ENCODE peak calls at places on chromosomes 11 and 22, in five cellular contexts. I is IMR-90, S is H1, N is right cardiac atrium, J is brain microvascular endothelial cell. Y is an unnamed sample.

GRCh38 chr11:44680982-44681597 is 45.7 kb upstream of the TSPAN18 start:
- DNase-seq in I (no peak), S (no peak), N (no peak), J (no peak), Y (no peak)

GRCh38 chr11:2293396-2294339 is 8.1 kb downstream of the C11orf21 start:
- DNase-seq in I (no peak), S (peak), N (no peak), J (no peak), Y (no peak)

GRCh38 chr22:44821741-44822425 is 69.5 kb downstream of the ARHGAP8 start:
- DNase-seq in I (no peak), S (no peak), N (no peak), J (no peak), Y (no peak)

GRCh38 chr11:69357458-69358397 is 63.8 kb downstream of the MYEOV start:
- DNase-seq in I (no peak), S (peak), N (no peak), J (no peak), Y (no peak)

GRCh38 chr11:96154802-96155520 is 188.0 kb downstream of the MAML2 start:
- DNase-seq in I (peak), S (no peak), N (peak), J (peak), Y (no peak)

GRCh38 chr11:115736146-115736545 is 231.9 kb upstream of the CADM1 start:
- DNase-seq in I (no peak), S (no peak), N (no peak), J (no peak), Y (no peak)

GRCh38 chr11:1500466-1501420 is 14.2 kb upstream of the MOB2 start:
- DNase-seq in I (no peak), S (no peak), N (peak), J (no peak), Y (no peak)

GRCh38 chr11:34223021-34223813 is 117.8 kb downstream of the NAT10 start:
- DNase-seq in I (peak), S (no peak), N (peak), J (peak), Y (no peak)

GRCh38 chr11:35919244-35919643 is 24.6 kb upstream of the LDLRAD3 start:
- DNase-seq in I (peak), S (no peak), N (no peak), J (no peak), Y (no peak)

GRCh38 chr22:50148991-50149721 is 21.4 kb upstream of the PANX2 start:
- DNase-seq in I (peak), S (peak), N (no peak), J (peak), Y (peak)

GRCh38 chr22:49810363-49811013 is 17.2 kb downstream of the BRD1 start:
- DNase-seq in I (peak), S (no peak), N (no peak), J (no peak), Y (no peak)

GRCh38 chr11:92423133-92423532 is 198.5 kb downstream of the FAT3 start:
- DNase-seq in I (peak), S (no peak), N (no peak), J (peak), Y (no peak)

GRCh38 chr22:44659140-44659539 is 42.9 kb upstream of the PRR5 start:
- DNase-seq in I (no peak), S (no peak), N (peak), J (peak), Y (no peak)

GRCh38 chr11:1129143-1129665 is 28.5 kb upstream of the MUC5AC start:
- DNase-seq in I (no peak), S (no peak), N (no peak), J (no peak), Y (no peak)

GRCh38 chr11:5910521-5910920 is 17.5 kb downstream of the OR52E5 start:
- DNase-seq in I (no peak), S (no peak), N (no peak), J (no peak), Y (no peak)

GRCh38 chr22:48734359-48734758 is 1093.3 kb downstream of the BRD1 start:
- DNase-seq in I (no peak), S (no peak), N (no peak), J (no peak), Y (no peak)

GRCh38 chr11:46377266-46377665 is 4.2 kb upstream of the MDK start:
- DNase-seq in I (no peak), S (no peak), N (no peak), J (no peak), Y (no peak)

GRCh38 chr22:30675436-30675835 is 7.8 kb upstream of the DUSP18 start:
- DNase-seq in I (no peak), S (no peak), N (no peak), J (no peak), Y (no peak)

GRCh38 chr11:7488681-7489080 is 3.4 kb downstream of the OLFML1 start:
- DNase-seq in I (no peak), S (no peak), N (no peak), J (no peak), Y (no peak)

GRCh38 chr11:93271596-93271995 is 58.9 kb upstream of the DEUP1 start:
- DNase-seq in I (no peak), S (no peak), N (no peak), J (no peak), Y (no peak)

GRCh38 chr11:12164061-12165014 is 53.9 kb downstream of the MICAL2 start:
- DNase-seq in I (peak), S (no peak), N (no peak), J (peak), Y (peak)

GRCh38 chr11:66136752-66137123 is 66.7 kb downstream of the PACS1 start:
- DNase-seq in I (peak), S (no peak), N (no peak), J (peak), Y (no peak)

GRCh38 chr22:33579448-33580093 is 340.7 kb downstream of the LARGE1 start:
- DNase-seq in I (peak), S (peak), N (peak), J (peak), Y (no peak)

GRCh38 chr11:36165638-36166389 is 123.4 kb downstream of the COMMD9 start:
- DNase-seq in I (peak), S (no peak), N (no peak), J (no peak), Y (no peak)

GRCh38 chr22:38040953-38041759 is 16.0 kb upstream of the PICK1 start:
- DNase-seq in I (peak), S (no peak), N (no peak), J (peak), Y (no peak)

GRCh38 chr11:11396290-11397042 is 43.4 kb upstream of the CSNK2A3 start:
- DNase-seq in I (peak), S (no peak), N (no peak), J (peak), Y (peak)

GRCh38 chr11:18727499-18728236 is 1.7 kb upstream of the IGSF22 start:
- DNase-seq in I (peak), S (peak), N (peak), J (peak), Y (no peak)

GRCh38 chr22:32308934-32309333 is 48.7 kb upstream of the RFPL3 start:
- DNase-seq in I (no peak), S (peak), N (no peak), J (no peak), Y (no peak)

GRCh38 chr11:76860539-76861475 is at the start of gene ACER3:
- DNase-seq in I (peak), S (peak), N (peak), J (peak), Y (peak)

GRCh38 chr11:72575533-72576170 is 98.6 kb downstream of the PDE2A start:
- DNase-seq in I (no peak), S (no peak), N (no peak), J (no peak), Y (no peak)

GRCh38 chr22:37547249-37547741 is 13.0 kb upstream of the CDC42EP1 start:
- DNase-seq in I (no peak), S (no peak), N (no peak), J (no peak), Y (no peak)

GRCh38 chr22:30279389-30279788 is 9.9 kb downstream of the CASTOR1 start:
- DNase-seq in I (no peak), S (no peak), N (peak), J (no peak), Y (no peak)

GRCh38 chr11:2834893-2835767 is 50.4 kb downstream of the CDKN1C start:
- DNase-seq in I (peak), S (no peak), N (no peak), J (no peak), Y (peak)

GRCh38 chr22:20432244-20432686 is 5.4 kb downstream of the SCARF2 start:
- DNase-seq in I (no peak), S (no peak), N (no peak), J (no peak), Y (no peak)

GRCh38 chr11:46680164-46680760 is 20.2 kb downstream of the ARHGAP1 start:
- DNase-seq in I (no peak), S (no peak), N (no peak), J (no peak), Y (no peak)

GRCh38 chr22:19132153-19132552 is 1.0 kb downstream of the TSSK2 start:
- DNase-seq in I (no peak), S (no peak), N (no peak), J (no peak), Y (no peak)

DNA sequence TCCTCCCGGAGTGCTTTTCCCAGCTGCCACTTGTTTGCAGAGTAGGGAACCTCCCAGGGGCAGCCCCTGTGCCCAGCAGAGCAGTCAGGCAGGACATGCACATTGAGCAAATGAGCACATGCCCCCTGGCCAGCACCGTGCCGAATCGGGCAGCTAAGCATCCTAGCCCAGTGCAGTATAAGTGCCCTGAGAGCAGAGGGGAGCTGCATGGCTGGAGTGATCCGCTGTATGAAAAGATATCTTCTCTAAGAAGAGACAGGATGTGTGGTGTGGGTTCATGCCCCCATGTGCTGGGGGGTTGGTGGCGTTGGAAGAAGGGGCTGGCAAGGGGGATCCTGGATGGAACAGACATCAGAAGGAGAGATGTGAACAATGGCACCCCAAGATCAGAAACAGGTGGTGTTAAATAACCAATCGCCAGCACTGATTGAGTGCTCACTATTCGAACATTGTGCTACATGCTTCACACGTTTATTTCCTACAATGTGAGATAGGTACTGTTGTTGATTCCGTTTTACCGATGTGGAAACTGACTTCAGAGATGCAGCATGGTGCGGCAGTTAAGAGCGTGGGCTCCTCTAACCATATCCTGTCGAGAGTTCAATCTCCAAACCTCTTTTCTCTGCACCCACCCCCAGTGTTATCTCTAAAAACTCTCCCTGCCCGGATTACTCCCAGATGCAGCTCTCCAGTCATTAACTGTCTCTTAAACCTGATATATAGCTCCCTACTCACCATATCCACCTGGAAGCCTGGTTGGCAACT is 1.3 kb downstream of the AIP start:
- DNase-seq in I (no peak), S (no peak), N (no peak), J (no peak), Y (no peak)
- H3K27ac ChIP-seq in I (no peak), S (no peak), N (no peak), J (no peak), Y (no peak)

DNA sequence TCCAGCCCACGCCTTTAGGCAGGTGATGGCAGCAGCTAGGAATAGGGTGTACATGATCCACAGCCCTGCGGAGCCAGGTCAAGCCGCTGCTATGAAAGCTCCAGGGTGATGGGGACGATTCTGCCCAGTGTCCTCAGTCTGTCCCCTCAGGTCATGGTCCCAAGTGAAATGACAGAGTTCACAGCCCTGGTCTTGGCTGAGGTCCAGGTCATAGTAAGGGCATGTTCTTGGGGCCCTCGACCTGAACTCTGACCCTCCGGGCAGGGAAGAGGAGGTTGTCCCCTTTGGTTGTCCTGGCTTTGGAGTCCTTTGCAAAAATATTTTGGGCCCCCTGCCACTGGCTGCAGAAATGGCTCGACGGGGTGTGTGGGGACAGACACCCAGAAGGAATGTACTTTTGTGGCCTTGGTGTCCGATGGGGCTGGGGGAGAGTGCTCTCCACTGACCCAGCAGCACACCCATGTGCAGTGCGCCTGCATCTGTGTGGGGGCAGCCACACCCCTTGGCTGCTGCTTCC is 7.3 kb downstream of the C22orf31 start:
- DNase-seq in I (no peak), S (no peak), N (no peak), J (no peak), Y (no peak)
- H3K27ac ChIP-seq in I (no peak), S (no peak), N (no peak), J (no peak), Y (no peak)

GRCh38 chr11:122663056-122663740 is 7.7 kb downstream of the UBASH3B start:
- DNase-seq in I (no peak), S (no peak), N (no peak), J (no peak), Y (no peak)
- H3K27ac ChIP-seq in I (no peak), S (no peak), N (no peak), J (no peak), Y (no peak)

GRCh38 chr11:33133761-33134160 is 27.5 kb downstream of the CSTF3 start:
- DNase-seq in I (no peak), S (no peak), N (no peak), J (no peak), Y (no peak)

GRCh38 chr11:33135216-33135615 is 26.1 kb downstream of the CSTF3 start:
- DNase-seq in I (peak), S (no peak), N (no peak), J (peak), Y (no peak)

GRCh38 chr11:33132510-33132909 is 28.8 kb downstream of the CSTF3 start:
- DNase-seq in I (no peak), S (no peak), N (no peak), J (no peak), Y (no peak)

DNA sequence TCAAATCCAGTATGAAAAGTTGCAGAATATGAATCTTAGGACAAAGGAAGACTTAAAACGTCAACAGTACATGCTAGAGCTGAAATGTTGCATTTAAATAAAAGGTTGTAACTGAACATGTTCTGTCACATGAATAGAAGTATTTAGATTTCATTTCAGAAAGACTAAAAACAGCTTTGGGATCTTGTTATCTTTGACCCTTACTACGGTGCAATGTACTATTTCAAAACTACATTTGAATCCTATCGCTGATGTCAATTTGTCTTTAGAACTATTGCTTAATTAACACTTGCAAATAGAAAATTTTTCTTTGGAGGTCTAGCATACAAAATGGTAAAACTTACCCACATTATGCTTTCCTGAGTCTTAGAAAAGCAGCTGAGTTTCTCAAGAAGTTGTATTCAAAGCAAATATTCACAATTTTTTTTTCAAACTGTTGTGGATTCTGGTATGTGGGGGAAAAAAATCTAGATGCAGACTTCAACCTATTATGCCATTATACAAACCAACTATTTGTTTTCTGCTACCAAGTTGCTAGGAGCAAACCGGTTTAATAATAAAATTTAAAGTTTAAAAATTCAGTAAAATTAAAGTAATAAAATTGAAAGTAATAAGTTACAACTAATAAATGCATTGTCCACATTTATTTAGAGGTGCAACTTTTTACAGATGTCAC is 25.4 kb downstream of the CSTF3 start:
- DNase-seq in I (no peak), S (no peak), N (no peak), J (no peak), Y (no peak)
- H3K27ac ChIP-seq in I (peak), S (no peak), N (no peak), J (peak), Y (no peak)

Y was measured in epithelial cell of prostate.